ENCODE peak calls at places on chromosomes 11 and 22, in nine cellular contexts. One of them, this sample, is unnamed.
A peak's percentile ranks its signal among the peaks of the same experiment; 100 is the strongest.

GRCh38 chr11:12413141-12414055 is 36.0 kb downstream of the PARVA start:
- DNase-seq in OCI-LY7: no peak
- DNase-seq in AG04450: no peak
- DNase-seq in osteoblast: no peak
- DNase-seq in tibial artery: no peak
- DNase-seq in thoracic aorta: no peak
- DNase-seq in AG09309: no peak
- DNase-seq in AG04449: no peak
- DNase-seq in astrocyte of the cerebellum: no peak
- DNase-seq in this sample: no peak

GRCh38 chr22:50357222-50357621 is 14.1 kb downstream of the PPP6R2 start:
- DNase-seq in OCI-LY7: no peak
- DNase-seq in osteoblast: no peak
- DNase-seq in astrocyte of the cerebellum: no peak
- DNase-seq in thoracic aorta: no peak
- DNase-seq in AG04449: no peak
- DNase-seq in AG04450: no peak
- DNase-seq in AG09309: no peak
- DNase-seq in tibial artery: no peak
- DNase-seq in this sample: no peak

GRCh38 chr11:37115963-37116362 is 517.9 kb upstream of the RAG2 start:
- DNase-seq in tibial artery: no peak
- DNase-seq in thoracic aorta: no peak
- DNase-seq in AG09309: no peak
- DNase-seq in OCI-LY7: no peak
- DNase-seq in astrocyte of the cerebellum: no peak
- DNase-seq in AG04450: no peak
- DNase-seq in AG04449: no peak
- DNase-seq in osteoblast: no peak
- DNase-seq in this sample: no peak

GRCh38 chr11:12189543-12190235 is 79.3 kb downstream of the MICAL2 start:
- DNase-seq in AG04450: no peak
- DNase-seq in thoracic aorta: no peak
- DNase-seq in OCI-LY7: no peak
- DNase-seq in osteoblast: no peak
- DNase-seq in tibial artery: peak; percentile 73
- DNase-seq in astrocyte of the cerebellum: no peak
- DNase-seq in AG04449: no peak
- DNase-seq in AG09309: no peak
- DNase-seq in this sample: no peak

GRCh38 chr11:122803306-122803705 is 35.0 kb upstream of the CRTAM start:
- DNase-seq in tibial artery: no peak
- DNase-seq in OCI-LY7: no peak
- DNase-seq in AG04449: no peak
- DNase-seq in osteoblast: peak; percentile 91
- DNase-seq in astrocyte of the cerebellum: no peak
- DNase-seq in AG09309: peak; percentile 41
- DNase-seq in AG04450: peak; percentile 43
- DNase-seq in thoracic aorta: no peak
- DNase-seq in this sample: no peak

GRCh38 chr11:46655631-46656030 is 38.3 kb downstream of the ATG13 start:
- DNase-seq in AG09309: no peak
- DNase-seq in AG04450: no peak
- DNase-seq in AG04449: no peak
- DNase-seq in thoracic aorta: no peak
- DNase-seq in osteoblast: no peak
- DNase-seq in tibial artery: no peak
- DNase-seq in astrocyte of the cerebellum: no peak
- DNase-seq in OCI-LY7: no peak
- DNase-seq in this sample: no peak

GRCh38 chr11:1847941-1848639 is 4.8 kb upstream of the LSP1 start:
- DNase-seq in osteoblast: no peak
- DNase-seq in AG04449: no peak
- DNase-seq in AG04450: no peak
- DNase-seq in OCI-LY7: no peak
- DNase-seq in AG09309: no peak
- DNase-seq in astrocyte of the cerebellum: no peak
- DNase-seq in tibial artery: no peak
- DNase-seq in thoracic aorta: no peak
- DNase-seq in this sample: no peak

GRCh38 chr11:66335531-66336233 is 552 bp downstream of the RIN1 start:
- DNase-seq in thoracic aorta: no peak
- DNase-seq in AG04450: no peak
- DNase-seq in OCI-LY7: no peak
- DNase-seq in astrocyte of the cerebellum: no peak
- DNase-seq in tibial artery: no peak
- DNase-seq in AG09309: no peak
- DNase-seq in osteoblast: peak; percentile 97
- DNase-seq in AG04449: no peak
- DNase-seq in this sample: no peak

GRCh38 chr11:130830563-130830950 is 85.7 kb downstream of the SNX19 start:
- DNase-seq in thoracic aorta: no peak
- DNase-seq in AG04449: no peak
- DNase-seq in AG04450: no peak
- DNase-seq in osteoblast: no peak
- DNase-seq in tibial artery: no peak
- DNase-seq in OCI-LY7: no peak
- DNase-seq in AG09309: no peak
- DNase-seq in astrocyte of the cerebellum: no peak
- DNase-seq in this sample: no peak

GRCh38 chr22:45263790-45264269 is 20.9 kb upstream of the UPK3A start:
- DNase-seq in astrocyte of the cerebellum: no peak
- DNase-seq in tibial artery: peak; percentile 86
- DNase-seq in osteoblast: peak; percentile 98
- DNase-seq in AG04449: no peak
- DNase-seq in thoracic aorta: no peak
- DNase-seq in AG04450: peak; percentile 34
- DNase-seq in AG09309: peak; percentile 61
- DNase-seq in OCI-LY7: peak; percentile 65
- DNase-seq in this sample: peak; percentile 84

GRCh38 chr11:114060402-114061052 is 1.0 kb downstream of the ZBTB16 start:
- DNase-seq in AG04449: no peak
- DNase-seq in osteoblast: peak; percentile 48
- DNase-seq in AG04450: no peak
- DNase-seq in astrocyte of the cerebellum: no peak
- DNase-seq in thoracic aorta: no peak
- DNase-seq in OCI-LY7: no peak
- DNase-seq in tibial artery: no peak
- DNase-seq in AG09309: no peak
- DNase-seq in this sample: peak; percentile 16

GRCh38 chr11:46275964-46276641 is 1.4 kb upstream of the CREB3L1 start:
- DNase-seq in thoracic aorta: no peak
- DNase-seq in OCI-LY7: no peak
- DNase-seq in AG04450: no peak
- DNase-seq in osteoblast: peak; percentile 49
- DNase-seq in tibial artery: no peak
- DNase-seq in AG09309: no peak
- DNase-seq in AG04449: no peak
- DNase-seq in astrocyte of the cerebellum: no peak
- DNase-seq in this sample: no peak

GRCh38 chr11:113721462-113722066 is 15.5 kb upstream of the TMPRSS5 start:
- DNase-seq in AG04449: no peak
- DNase-seq in OCI-LY7: no peak
- DNase-seq in astrocyte of the cerebellum: no peak
- DNase-seq in thoracic aorta: no peak
- DNase-seq in osteoblast: no peak
- DNase-seq in tibial artery: no peak
- DNase-seq in AG04450: no peak
- DNase-seq in AG09309: peak; percentile 10
- DNase-seq in this sample: no peak

GRCh38 chr22:28250036-28250695 is 331.1 kb upstream of the PITPNB start:
- DNase-seq in osteoblast: peak; percentile 71
- DNase-seq in AG09309: no peak
- DNase-seq in thoracic aorta: no peak
- DNase-seq in AG04449: no peak
- DNase-seq in OCI-LY7: no peak
- DNase-seq in AG04450: no peak
- DNase-seq in astrocyte of the cerebellum: no peak
- DNase-seq in tibial artery: no peak
- DNase-seq in this sample: no peak

GRCh38 chr11:21895686-21896085 is 297.2 kb upstream of the ANO5 start:
- DNase-seq in OCI-LY7: no peak
- DNase-seq in AG04449: no peak
- DNase-seq in thoracic aorta: no peak
- DNase-seq in astrocyte of the cerebellum: no peak
- DNase-seq in osteoblast: no peak
- DNase-seq in AG09309: no peak
- DNase-seq in tibial artery: no peak
- DNase-seq in AG04450: no peak
- DNase-seq in this sample: no peak

GRCh38 chr11:21893468-21893867 is 299.4 kb upstream of the ANO5 start:
- DNase-seq in AG09309: no peak
- DNase-seq in AG04449: no peak
- DNase-seq in tibial artery: no peak
- DNase-seq in osteoblast: no peak
- DNase-seq in OCI-LY7: no peak
- DNase-seq in astrocyte of the cerebellum: no peak
- DNase-seq in thoracic aorta: no peak
- DNase-seq in AG04450: no peak
- DNase-seq in this sample: no peak

GRCh38 chr11:21896216-21896615 is 296.7 kb upstream of the ANO5 start:
- DNase-seq in osteoblast: no peak
- DNase-seq in astrocyte of the cerebellum: no peak
- DNase-seq in thoracic aorta: no peak
- DNase-seq in AG04450: no peak
- DNase-seq in AG09309: no peak
- DNase-seq in tibial artery: no peak
- DNase-seq in OCI-LY7: no peak
- DNase-seq in AG04449: no peak
- DNase-seq in this sample: no peak

GRCh38 chr11:21894492-21894891 is 298.4 kb upstream of the ANO5 start:
- DNase-seq in AG09309: no peak
- DNase-seq in thoracic aorta: no peak
- DNase-seq in astrocyte of the cerebellum: no peak
- DNase-seq in osteoblast: no peak
- DNase-seq in AG04449: no peak
- DNase-seq in AG04450: no peak
- DNase-seq in tibial artery: no peak
- DNase-seq in OCI-LY7: no peak
- DNase-seq in this sample: no peak

GRCh38 chr11:21892696-21893095 is 300.2 kb upstream of the ANO5 start:
- DNase-seq in OCI-LY7: no peak
- DNase-seq in tibial artery: no peak
- DNase-seq in thoracic aorta: no peak
- DNase-seq in astrocyte of the cerebellum: no peak
- DNase-seq in AG04450: no peak
- DNase-seq in AG09309: no peak
- DNase-seq in osteoblast: no peak
- DNase-seq in AG04449: no peak
- DNase-seq in this sample: no peak
- TF ChIP-seq CTCF in OCI-LY7: no peak
- TF ChIP-seq CTCF in tibial artery: no peak
- TF ChIP-seq CTCF in thoracic aorta: no peak
- TF ChIP-seq CTCF in astrocyte of the cerebellum: no peak
- TF ChIP-seq CTCF in AG04450: no peak
- TF ChIP-seq CTCF in AG09309: no peak
- TF ChIP-seq CTCF in osteoblast: no peak
- TF ChIP-seq CTCF in AG04449: no peak
- TF ChIP-seq CTCF in this sample: no peak

DNA sequence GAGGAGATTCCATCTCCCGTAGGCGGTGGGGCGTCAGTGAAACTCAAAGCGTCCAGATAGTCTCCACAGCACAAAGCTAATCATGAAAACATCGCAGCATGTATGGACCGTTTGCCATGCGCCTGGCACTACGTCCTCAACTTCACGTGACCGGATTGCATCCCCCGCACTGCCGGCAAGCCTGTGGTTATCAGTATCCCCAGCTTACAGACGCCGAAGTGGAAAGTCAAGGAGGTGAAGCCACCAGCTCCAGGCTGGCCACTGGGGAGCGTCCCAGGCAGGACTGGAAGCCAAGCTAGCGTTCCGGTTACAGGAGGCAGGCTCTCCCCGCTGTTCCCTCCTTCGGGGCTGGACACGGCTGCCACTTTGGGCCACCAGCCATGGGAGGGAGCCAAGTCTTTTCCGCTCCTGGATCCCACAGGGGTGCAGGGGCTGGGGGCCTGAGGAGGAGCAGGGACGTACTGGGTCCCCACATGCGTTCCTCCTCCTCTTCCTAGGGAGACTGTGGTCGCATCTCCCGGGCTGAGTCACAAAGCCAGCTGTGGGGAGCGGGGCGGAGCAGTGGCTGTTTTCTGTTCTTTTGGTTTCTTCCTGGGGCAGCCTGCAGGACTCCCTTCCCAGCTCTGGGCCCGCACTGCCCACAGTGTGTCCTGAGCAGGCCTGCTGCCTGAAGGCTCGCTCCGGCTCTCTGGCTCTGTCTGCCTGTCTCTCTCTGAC is 4.3 kb upstream of the OSBPL5 start:
- DNase-seq in OCI-LY7: no peak
- DNase-seq in thoracic aorta: no peak
- DNase-seq in AG09309: no peak
- DNase-seq in AG04450: no peak
- DNase-seq in osteoblast: peak; percentile 98
- DNase-seq in AG04449: no peak
- DNase-seq in tibial artery: peak; percentile 90
- DNase-seq in astrocyte of the cerebellum: no peak
- DNase-seq in this sample: no peak
- H3K4me3 ChIP-seq in OCI-LY7: no peak overlapping the region
- H3K4me3 ChIP-seq in thoracic aorta: peak overlapping the region; percentile 71
- H3K4me3 ChIP-seq in AG09309: peak overlapping the region; percentile 56
- H3K4me3 ChIP-seq in AG04450: peak overlapping the region; percentile 58
- H3K4me3 ChIP-seq in osteoblast: peak overlapping the region; percentile 77
- H3K4me3 ChIP-seq in AG04449: peak overlapping the region; percentile 52
- H3K4me3 ChIP-seq in tibial artery: peak overlapping the region; percentile 55
- H3K4me3 ChIP-seq in astrocyte of the cerebellum: peak overlapping the region; percentile 30
- H3K4me3 ChIP-seq in this sample: no peak overlapping the region

DNA sequence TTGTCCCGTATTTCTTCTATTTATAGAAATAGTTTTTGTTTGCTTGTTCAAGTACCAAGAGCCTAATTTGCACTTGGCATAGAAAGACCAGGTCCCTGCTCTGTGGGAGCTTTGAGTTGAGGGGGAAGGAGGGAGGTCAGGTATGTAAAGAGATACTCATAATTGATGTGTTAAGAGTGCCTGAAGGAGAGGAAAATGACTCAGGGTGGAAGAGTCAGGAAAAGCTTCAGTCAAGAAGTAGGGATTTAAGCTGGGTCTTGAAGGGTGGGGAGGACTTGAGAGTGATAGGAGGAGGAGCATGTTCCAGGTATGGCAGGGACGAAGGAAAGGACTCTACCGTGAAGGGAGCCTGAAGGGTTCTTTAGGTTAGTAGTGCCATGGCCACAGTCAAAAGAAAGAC is 9.0 kb downstream of the RBX1 start:
- DNase-seq in tibial artery: no peak
- DNase-seq in OCI-LY7: no peak
- DNase-seq in thoracic aorta: no peak
- DNase-seq in osteoblast: no peak
- DNase-seq in AG04449: no peak
- DNase-seq in AG04450: no peak
- DNase-seq in AG09309: no peak
- DNase-seq in astrocyte of the cerebellum: no peak
- DNase-seq in this sample: no peak
- TF ChIP-seq CTCF in tibial artery: no peak
- TF ChIP-seq CTCF in OCI-LY7: no peak
- TF ChIP-seq CTCF in thoracic aorta: no peak
- TF ChIP-seq CTCF in osteoblast: no peak
- TF ChIP-seq CTCF in AG04449: no peak
- TF ChIP-seq CTCF in AG04450: no peak
- TF ChIP-seq CTCF in AG09309: no peak
- TF ChIP-seq CTCF in astrocyte of the cerebellum: no peak
- TF ChIP-seq CTCF in this sample: no peak

GRCh38 chr22:37284807-37285355 is 2.6 kb downstream of the CYTH4 start:
- DNase-seq in OCI-LY7: peak; percentile 85
- DNase-seq in tibial artery: peak; percentile 79
- DNase-seq in AG04450: no peak
- DNase-seq in thoracic aorta: no peak
- DNase-seq in astrocyte of the cerebellum: no peak
- DNase-seq in osteoblast: peak; percentile 75
- DNase-seq in AG04449: no peak
- DNase-seq in AG09309: no peak
- DNase-seq in this sample: peak; percentile 82
- H3K4me3 ChIP-seq in OCI-LY7: peak overlapping the region; percentile 80
- H3K4me3 ChIP-seq in tibial artery: peak overlapping the region; percentile 35
- H3K4me3 ChIP-seq in AG04450: no peak overlapping the region
- H3K4me3 ChIP-seq in thoracic aorta: peak overlapping the region; percentile 67
- H3K4me3 ChIP-seq in astrocyte of the cerebellum: no peak overlapping the region
- H3K4me3 ChIP-seq in osteoblast: no peak overlapping the region
- H3K4me3 ChIP-seq in AG04449: no peak overlapping the region
- H3K4me3 ChIP-seq in AG09309: no peak overlapping the region
- H3K4me3 ChIP-seq in this sample: peak overlapping the region; percentile 74

This sample was measured in GM06990.